ENCODE peak calls at places on chromosomes 5 and 9, in five cellular contexts. E is WERI-Rb-1, M is GM12878, O is esophagus squamous epithelium, R is endothelial cell. B is an unnamed sample.

GRCh38 chr5:40204157-40204556 is 475.6 kb upstream of the PTGER4 start:
- DNase-seq in E (no peak), O (no peak), R (no peak), M (no peak), B (no peak)

GRCh38 chr5:142685418-142686209 is at the start of gene FGF1:
- DNase-seq in M (no peak), R (no peak), E (no peak), O (no peak), B (no peak)

GRCh38 chr9:70613024-70613768 is 198.7 kb upstream of the KLF9 start:
- DNase-seq in R (no peak), M (no peak), E (no peak), O (no peak), B (no peak)

GRCh38 chr9:22088372-22089063 is 79.4 kb upstream of the CDKN2B start:
- DNase-seq in O (no peak), E (no peak), M (no peak), R (no peak), B (no peak)

GRCh38 chr5:146862641-146863040 is 15.9 kb downstream of the PPP2R2B start:
- DNase-seq in O (no peak), R (no peak), M (no peak), E (no peak), B (no peak)

GRCh38 chr5:139407517-139407916 is 3.6 kb upstream of the SPATA24 start:
- DNase-seq in O (no peak), M (no peak), R (no peak), E (no peak), B (no peak)

GRCh38 chr9:96022445-96023031 is 147.0 kb downstream of the ERCC6L2 start:
- DNase-seq in R (peak), M (no peak), O (no peak), E (no peak), B (no peak)

GRCh38 chr9:131190191-131190590 is 64.8 kb downstream of the NUP214 start:
- DNase-seq in M (no peak), E (no peak), O (no peak), R (no peak), B (no peak)

GRCh38 chr9:69633716-69634115 is 38.5 kb downstream of the APBA1 start:
- DNase-seq in M (no peak), R (no peak), E (no peak), O (no peak), B (no peak)

GRCh38 chr5:102554728-102555127 is 55.9 kb upstream of the SLCO6A1 start:
- DNase-seq in M (no peak), O (no peak), R (no peak), E (peak), B (no peak)

GRCh38 chr5:150780816-150781221 is 2.3 kb downstream of the SMIM3 start:
- DNase-seq in O (no peak), E (no peak), R (no peak), M (no peak), B (no peak)

GRCh38 chr9:76595645-76596044 is 136.7 kb downstream of the GCNT1 start:
- DNase-seq in O (no peak), M (no peak), E (no peak), R (no peak), B (no peak)

GRCh38 chr9:72931437-72931836 is 21.4 kb downstream of the ALDH1A1 start:
- DNase-seq in O (no peak), E (no peak), R (no peak), M (no peak), B (no peak)

GRCh38 chr5:153099328-153099727 is 391.1 kb upstream of the GRIA1 start:
- DNase-seq in E (no peak), R (no peak), O (no peak), M (no peak), B (no peak)

GRCh38 chr9:35112257-35113020 is 3.2 kb downstream of the ATOSB start:
- DNase-seq in E (no peak), M (no peak), O (no peak), R (no peak), B (no peak)

GRCh38 chr5:9149988-9150387 is 395.9 kb downstream of the SEMA5A start:
- DNase-seq in E (no peak), R (no peak), M (no peak), O (no peak), B (no peak)

GRCh38 chr5:76813982-76814562 is 4.8 kb upstream of the F2RL1 start:
- DNase-seq in M (no peak), O (no peak), R (no peak), E (no peak), B (no peak)

GRCh38 chr5:58274199-58274598 is 185.7 kb downstream of the PLK2 start:
- DNase-seq in O (no peak), R (no peak), M (no peak), E (no peak), B (no peak)

GRCh38 chr5:36948041-36948440 is 71.5 kb downstream of the NIPBL start:
- DNase-seq in R (no peak), E (no peak), O (no peak), M (no peak), B (no peak)

GRCh38 chr9:114034176-114034575 is 43.9 kb downstream of the AMBP start:
- DNase-seq in R (no peak), E (no peak), M (no peak), O (no peak), B (no peak)

GRCh38 chr9:130298663-130299279 is 33.2 kb downstream of the HMCN2 start:
- DNase-seq in O (no peak), E (no peak), M (no peak), R (peak), B (no peak)

GRCh38 chr5:123696948-123697347 is 185.0 kb downstream of the CSNK1G3 start:
- DNase-seq in M (no peak), E (no peak), R (no peak), O (no peak), B (no peak)

GRCh38 chr5:65480306-65480865 is 1.3 kb downstream of the ADAMTS6 start:
- DNase-seq in O (no peak), R (peak), M (peak), E (peak), B (no peak)

GRCh38 chr9:94900222-94901018 is 173.9 kb downstream of the AOPEP start:
- DNase-seq in O (no peak), E (no peak), R (no peak), M (no peak), B (no peak)

GRCh38 chr5:175741556-175741955 is 83.7 kb downstream of the HRH2 start:
- DNase-seq in O (no peak), E (no peak), M (no peak), R (no peak), B (no peak)

GRCh38 chr9:128505414-128505765 is 871 bp downstream of the GLE1 start:
- DNase-seq in O (no peak), R (no peak), E (no peak), M (no peak), B (no peak)

GRCh38 chr9:133453651-133454050 is 6.1 kb upstream of the CACFD1 start:
- DNase-seq in M (no peak), R (no peak), O (no peak), E (no peak), B (no peak)

GRCh38 chr9:89608646-89609335 is 4.0 kb downstream of the GADD45G start:
- DNase-seq in R (no peak), M (no peak), O (no peak), E (no peak), B (no peak)

GRCh38 chr5:74442466-74442865 is 198.1 kb downstream of the ENC1 start:
- DNase-seq in R (no peak), O (no peak), M (no peak), E (peak), B (no peak)

GRCh38 chr9:123375725-123376132 is 19.7 kb downstream of the CRB2 start:
- DNase-seq in E (peak), R (no peak), O (no peak), M (no peak), B (no peak)

GRCh38 chr9:82334286-82334685 is 345.7 kb downstream of the SPATA31D1 start:
- DNase-seq in O (no peak), M (no peak), E (no peak), R (no peak), B (no peak)

GRCh38 chr5:55533806-55534435 is 843 bp downstream of the PLPP1 start:
- DNase-seq in R (no peak), E (no peak), O (no peak), M (peak), B (no peak)

GRCh38 chr5:32753765-32754164 is 42.6 kb downstream of the NPR3 start:
- DNase-seq in O (no peak), E (no peak), M (no peak), R (no peak), B (no peak)

GRCh38 chr5:7908317-7908716 is 39.4 kb downstream of the MTRR start:
- DNase-seq in M (no peak), R (no peak), E (no peak), O (no peak), B (no peak)

GRCh38 chr9:117725426-117725887 is 21.3 kb downstream of the TLR4 start:
- DNase-seq in E (no peak), R (no peak), O (no peak), M (no peak), B (no peak)

GRCh38 chr5:38447786-38448185 is 108.7 kb downstream of the LIFR start:
- DNase-seq in R (no peak), M (no peak), E (no peak), O (no peak), B (no peak)

GRCh38 chr9:26292943-26293342 is 599.7 kb downstream of the CAAP1 start:
- DNase-seq in O (no peak), M (no peak), E (no peak), R (no peak), B (no peak)

GRCh38 chr5:74055446-74056097 is 429.6 kb downstream of the ARHGEF28 start:
- DNase-seq in E (peak), M (no peak), R (no peak), O (no peak), B (no peak)

GRCh38 chr5:31717586-31717985 is 78.7 kb downstream of the PDZD2 start:
- DNase-seq in R (no peak), M (no peak), O (no peak), E (no peak), B (no peak)
- TF ChIP-seq CTCF in R (no peak), M (no peak), O (no peak), E (no peak), B (no peak)

DNA sequence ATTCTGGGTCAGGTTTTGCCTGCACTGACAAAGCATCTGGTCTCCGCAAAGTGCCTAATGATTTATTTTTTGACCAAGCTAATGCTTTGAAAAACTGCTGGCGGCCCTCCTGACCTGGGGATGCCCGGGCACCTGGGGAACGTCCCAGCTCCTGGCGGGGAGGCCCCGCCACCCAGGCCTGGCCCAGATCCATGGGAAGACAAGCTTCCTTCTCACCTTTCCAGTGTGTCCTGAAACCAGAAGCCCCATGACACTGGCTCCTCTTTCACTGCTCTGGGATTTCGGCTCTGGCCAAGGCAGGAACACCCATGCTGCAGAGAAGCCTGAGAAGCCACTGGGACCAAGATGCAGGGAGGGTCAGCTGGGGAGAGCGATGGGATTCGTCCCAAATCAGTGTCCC is 144.1 kb downstream of the SEC61B start:
- DNase-seq in E (no peak), M (no peak), R (no peak), O (no peak), B (no peak)
- TF ChIP-seq CTCF in E (no peak), M (no peak), R (no peak), O (no peak), B (no peak)

DNA sequence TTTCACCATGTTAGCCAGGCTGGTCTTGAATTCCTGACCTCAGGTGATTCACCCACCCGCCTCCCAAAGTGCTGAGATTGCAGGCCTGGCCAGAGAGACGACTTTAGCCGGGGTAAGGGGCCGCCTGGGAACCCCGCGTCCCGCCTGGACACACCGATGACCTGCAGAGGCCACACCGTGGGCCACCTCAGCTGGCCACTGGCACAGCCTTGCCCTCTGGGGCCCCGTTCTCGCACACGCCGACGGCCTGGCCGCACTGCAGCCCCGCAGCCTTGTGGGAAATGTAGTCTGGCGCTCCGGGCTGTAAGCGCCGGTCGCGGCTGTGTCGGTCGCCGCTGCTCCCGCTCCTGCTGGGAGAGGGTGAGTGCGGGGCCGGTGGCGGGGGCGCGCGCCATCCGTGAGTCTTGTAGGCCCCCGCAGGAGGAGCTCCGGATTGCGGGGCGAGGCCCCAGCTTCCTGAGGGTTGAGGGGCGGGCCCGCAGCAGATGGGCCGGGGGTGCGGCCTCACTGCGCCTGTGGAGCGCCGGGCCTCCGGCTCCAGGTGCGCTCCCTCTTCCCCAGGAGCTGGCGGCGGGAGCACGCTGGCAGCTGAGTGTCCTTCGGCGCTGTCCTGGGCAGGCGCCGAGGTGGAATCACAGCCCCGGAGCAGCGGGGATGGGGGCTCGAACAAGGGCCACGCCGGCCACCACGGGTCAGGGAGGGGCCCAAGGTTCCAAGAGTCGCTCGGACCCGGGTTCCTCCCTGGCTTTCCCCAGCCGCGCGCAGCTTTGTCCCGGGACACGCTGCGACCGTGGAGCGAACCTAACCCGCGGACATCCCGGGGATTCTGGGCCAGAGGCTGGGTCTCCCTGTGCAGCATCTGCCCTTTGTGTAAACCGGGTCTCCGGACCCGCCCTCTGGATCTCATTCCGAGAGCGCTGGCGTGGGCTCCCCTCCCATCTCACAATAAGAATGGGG is at the start of gene ZFP2:
- DNase-seq in R (peak), O (no peak), E (peak), M (no peak), B (no peak)
- TF ChIP-seq CTCF in R (no peak), O (no peak), E (no peak), M (no peak), B (no peak)

GRCh38 chr5:112238473-112238872 is 180.6 kb downstream of the EPB41L4A start:
- DNase-seq in E (peak), R (no peak), O (no peak), M (no peak), B (no peak)
- TF ChIP-seq CTCF in E (peak), R (no peak), O (no peak), M (peak), B (no peak)

GRCh38 chr5:60417500-60418181 is 282.3 kb downstream of the DEPDC1B start:
- DNase-seq in M (no peak), R (no peak), E (no peak), O (no peak), B (no peak)
- TF ChIP-seq CTCF in M (no peak), R (no peak), E (no peak), O (no peak), B (no peak)

GRCh38 chr5:132670218-132670617 is 3.6 kb upstream of the IL4 start:
- DNase-seq in R (no peak), M (no peak), O (no peak), E (no peak), B (no peak)
- TF ChIP-seq CTCF in R (no peak), M (no peak), O (no peak), E (no peak), B (no peak)

GRCh38 chr9:136429683-136430590 is 9.7 kb downstream of the INPP5E start:
- DNase-seq in O (no peak), R (no peak), M (no peak), E (peak), B (no peak)
- TF ChIP-seq CTCF in O (no peak), R (no peak), M (no peak), E (peak), B (no peak)

B was measured in GM12864.